ENCODE peak calls at places on chromosomes 7 and 10, in eight cellular contexts. L is CD8-positive, alpha-beta T cell; W is fibroblast of lung; J is pancreas; R is GM23338; O is glutamatergic neuron; P is neural crest cell; E is esophagus squamous epithelium. D is an unnamed sample.
A peak's percentile ranks its signal among the peaks of the same experiment; 100 is the strongest.

GRCh38 chr7:44292876-44293560 is 32.4 kb downstream of the CAMK2B start:
- DNase-seq in R (no peak), P (no peak), O (no peak), J (no peak), E (no peak), L (no peak), W (no peak), D (no peak)

GRCh38 chr7:16611711-16612110 is 33.8 kb downstream of the ANKMY2 start:
- DNase-seq in P (no peak), R (no peak), L (no peak), W (no peak), O (no peak), E (no peak), J (no peak), D (no peak)

GRCh38 chr10:121526040-121526790 is 72.0 kb downstream of the FGFR2 start:
- DNase-seq in W (no peak), P (no peak), J (no peak), R (no peak), L (no peak), E (no peak), O (no peak), D (no peak)

GRCh38 chr7:77205706-77206105 is 6.1 kb upstream of the FGL2 start:
- DNase-seq in O (no peak), W (no peak), E (no peak), J (no peak), R (no peak), L (no peak), P (no peak), D (peak; percentile 49)

GRCh38 chr7:24255139-24255538 is 28.9 kb upstream of the NPY start:
- DNase-seq in W (no peak), E (no peak), P (no peak), J (no peak), L (no peak), R (no peak), O (no peak), D (no peak)

GRCh38 chr10:119755446-119755845 is 29.6 kb downstream of the INPP5F start:
- DNase-seq in W (no peak), P (no peak), J (no peak), O (no peak), R (no peak), L (no peak), E (no peak), D (peak; percentile 63)

GRCh38 chr7:42770106-42770505 is 141.8 kb downstream of the C7orf25 start:
- DNase-seq in E (no peak), J (no peak), P (no peak), L (no peak), W (no peak), O (no peak), R (no peak), D (peak; percentile 37)

GRCh38 chr10:104622598-104623209 is 18.4 kb upstream of the SORCS3 start:
- DNase-seq in L (no peak), R (peak; percentile 84), E (no peak), O (peak; percentile 41), P (no peak), W (no peak), J (no peak), D (no peak)

GRCh38 chr10:77925410-77925794 is 1.2 kb downstream of the DLG5 start:
- DNase-seq in O (no peak), W (peak; percentile 51), J (no peak), E (no peak), R (peak; percentile 33), L (no peak), P (no peak), D (peak; percentile 49)

GRCh38 chr10:14879055-14879800 is 562 bp downstream of the SUV39H2 start:
- DNase-seq in P (peak; percentile 10), R (peak; percentile 52), E (no peak), J (peak; percentile 35), O (peak; percentile 66), L (peak; percentile 6), W (peak; percentile 5), D (peak; percentile 5)

GRCh38 chr7:90244909-90245841 is at the start of gene CFAP69:
- DNase-seq in W (peak; percentile 88), R (peak; percentile 98), P (peak; percentile 92), O (peak; percentile 97), E (peak; percentile 22), J (peak; percentile 90), L (peak; percentile 73), D (peak; percentile 86)
- TF ChIP-seq CTCF in W (peak; percentile 33), R (no peak), P (peak; percentile 51), O (no peak), E (peak; percentile 45), J (no peak), L (peak; percentile 19), D (peak; percentile 53)

GRCh38 chr7:151166629-151167196 is 781 bp downstream of the GBX1 start:
- DNase-seq in E (no peak), P (no peak), O (peak; percentile 46), L (no peak), R (peak; percentile 57), W (no peak), J (no peak), D (no peak)
- TF ChIP-seq CTCF in E (no peak), P (no peak), O (peak; percentile 20), L (no peak), R (no peak), W (no peak), J (no peak), D (no peak)

GRCh38 chr10:13188593-13188992 is 27.2 kb downstream of the MCM10 start:
- DNase-seq in W (no peak), R (no peak), P (no peak), J (no peak), L (no peak), E (no peak), O (no peak), D (no peak)
- TF ChIP-seq CTCF in W (no peak), R (no peak), P (no peak), J (no peak), L (no peak), E (no peak), O (no peak), D (no peak)

GRCh38 chr10:87861566-87861952 is 1.8 kb downstream of the KLLN start:
- DNase-seq in W (peak; percentile 87), E (no peak), L (no peak), R (peak; percentile 63), J (peak; percentile 90), O (peak; percentile 49), P (no peak), D (peak; percentile 80)

GRCh38 chr10:87862644-87863101 is 660 bp downstream of the KLLN start:
- DNase-seq in R (no peak), W (no peak), J (no peak), E (no peak), L (peak; percentile 60), O (no peak), P (no peak), D (no peak)

GRCh38 chr10:87861034-87861433 is 2.3 kb downstream of the KLLN start:
- DNase-seq in W (no peak), P (no peak), R (no peak), J (no peak), O (no peak), L (no peak), E (no peak), D (no peak)

GRCh38 chr10:87861953-87862643 is 1.2 kb downstream of the KLLN start:
- DNase-seq in O (peak; percentile 98), P (peak; percentile 93), R (peak; percentile 100), E (peak; percentile 92), W (peak; percentile 99), L (peak; percentile 89), J (peak; percentile 98), D (peak; percentile 99)

DNA sequence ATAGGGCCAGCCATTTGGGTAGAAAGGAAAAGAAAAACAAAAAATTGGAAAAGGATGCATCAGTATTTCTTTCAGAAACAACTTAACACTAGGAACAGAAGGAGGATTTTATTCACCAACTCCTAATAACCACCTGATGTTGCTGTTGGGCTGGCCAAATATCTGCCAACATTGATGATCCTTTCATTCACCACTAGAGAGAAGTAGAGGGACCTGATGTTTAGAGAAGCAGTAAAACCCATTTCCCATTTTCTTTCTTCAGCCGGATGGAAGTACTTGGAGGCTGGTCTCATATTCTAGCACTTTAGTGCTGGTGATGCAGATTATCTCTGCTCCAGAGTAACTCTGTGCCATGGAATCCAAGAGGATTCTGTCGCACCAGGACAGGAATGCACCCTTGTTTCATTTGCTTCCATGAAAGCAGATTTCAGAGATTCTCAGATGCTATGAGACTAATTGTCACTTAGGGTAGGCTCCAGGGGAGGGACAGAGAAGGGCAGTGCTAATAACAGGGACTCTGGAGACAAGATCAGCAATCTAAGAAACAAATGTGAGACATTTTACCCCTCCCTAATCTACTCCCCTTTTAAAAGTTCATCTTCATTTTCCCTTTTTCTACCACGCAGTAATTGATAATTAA is 3.1 kb downstream of the KLLN start:
- DNase-seq in O (no peak), E (no peak), L (no peak), R (peak; percentile 65), J (no peak), W (peak; percentile 72), P (no peak), D (peak; percentile 74)
- TF ChIP-seq CTCF in O (no peak), E (peak; percentile 43), L (peak; percentile 69), R (peak; percentile 46), J (no peak), W (peak; percentile 36), P (peak; percentile 53), D (peak; percentile 60)

GRCh38 chr7:27605283-27605682 is 57.4 kb downstream of the HIBADH start:
- DNase-seq in L (no peak), O (no peak), R (peak; percentile 24), J (no peak), W (no peak), E (no peak), P (no peak), D (no peak)

GRCh38 chr7:27603813-27604212 is 58.9 kb downstream of the HIBADH start:
- DNase-seq in L (no peak), E (no peak), P (no peak), R (peak; percentile 34), O (no peak), J (no peak), W (no peak), D (no peak)

GRCh38 chr7:27607210-27607606 is 55.5 kb downstream of the HIBADH start:
- DNase-seq in J (no peak), P (no peak), O (no peak), E (no peak), L (no peak), W (no peak), R (no peak), D (no peak)

GRCh38 chr7:27606270-27607209 is 56.1 kb downstream of the HIBADH start:
- DNase-seq in P (no peak), R (no peak), E (no peak), O (no peak), L (no peak), J (no peak), W (peak; percentile 39), D (peak; percentile 42)

DNA sequence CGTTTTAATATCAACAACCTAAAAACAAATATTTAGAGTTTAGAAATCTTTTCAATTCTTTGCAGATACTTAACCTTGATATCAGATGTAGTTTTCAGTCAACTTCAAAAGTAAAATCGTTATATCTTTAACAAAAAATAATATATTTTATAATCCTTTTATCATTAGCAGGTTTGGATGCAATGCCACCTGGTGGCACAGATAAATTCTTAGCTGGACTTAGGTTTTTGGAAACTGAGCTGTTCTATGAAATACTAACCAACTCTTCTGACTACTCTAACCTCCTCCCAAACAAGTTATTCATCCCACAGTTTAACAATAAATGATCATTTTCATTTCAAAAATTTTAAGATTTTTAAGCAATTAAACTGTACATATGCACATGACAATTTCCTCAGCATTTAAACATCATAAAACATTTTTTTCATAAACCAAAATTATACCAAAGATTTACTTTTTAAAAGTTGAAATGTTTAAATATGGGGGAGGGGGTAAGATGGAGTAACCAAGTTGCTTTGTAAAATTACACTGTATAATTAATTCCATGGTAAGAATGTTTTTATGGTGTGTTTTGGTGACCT is 56.9 kb downstream of the HIBADH start:
- DNase-seq in R (peak; percentile 43), O (no peak), W (peak; percentile 51), L (no peak), E (no peak), P (no peak), J (no peak), D (peak; percentile 26)
- TF ChIP-seq CTCF in R (peak; percentile 57), O (peak; percentile 46), W (peak; percentile 32), L (no peak), E (no peak), P (peak; percentile 67), J (no peak), D (peak; percentile 59)

D was measured in AG10803.